ENCODE peak calls at places on chromosomes 16 and 17, in six cellular contexts. V is NCI-H748 treated with DMSO at 0.1 percent for 48 hours, K is CMK, U is GM23248, D is AG08395, I is GDM1. E is an unnamed sample.

GRCh38 chr17:69575346-69575761 is 160.9 kb downstream of the MAP2K6 start:
- DNase-seq in V (no peak), D (peak), K (no peak), U (peak), I (no peak), E (no peak)

GRCh38 chr17:74547736-74548135 is 1.8 kb upstream of the CD300C start:
- DNase-seq in K (no peak), I (peak), U (no peak), D (no peak), V (no peak), E (no peak)

GRCh38 chr17:82926716-82927115 is 86.9 kb upstream of the ZNF750 start:
- DNase-seq in U (no peak), D (no peak), I (no peak), K (no peak), V (no peak), E (no peak)

GRCh38 chr16:12719972-12720371 is 83.7 kb downstream of the CPPED1 start:
- DNase-seq in I (no peak), D (no peak), U (no peak), K (no peak), V (no peak), E (no peak)

GRCh38 chr16:50505714-50506542 is 42.3 kb upstream of the NKD1 start:
- DNase-seq in K (no peak), D (no peak), I (no peak), V (no peak), U (no peak), E (no peak)

GRCh38 chr16:10646581-10647263 is 48.0 kb downstream of the TEKT5 start:
- DNase-seq in K (no peak), U (no peak), D (no peak), I (no peak), V (no peak), E (no peak)

GRCh38 chr16:89118361-89119061 is 24.9 kb downstream of the ACSF3 start:
- DNase-seq in V (no peak), I (no peak), U (no peak), K (no peak), D (no peak), E (no peak)

GRCh38 chr17:29070795-29071194 is 27.9 kb downstream of the PIPOX start:
- DNase-seq in U (no peak), K (no peak), V (no peak), D (no peak), I (no peak), E (no peak)

GRCh38 chr17:59851431-59852375 is 41.0 kb downstream of the TUBD1 start:
- DNase-seq in K (no peak), V (no peak), I (no peak), D (peak), U (peak), E (no peak)

GRCh38 chr16:80198265-80198994 is 342.4 kb upstream of the DYNLRB2 start:
- DNase-seq in D (no peak), I (no peak), K (no peak), V (peak), U (peak), E (no peak)

GRCh38 chr17:33964344-33964979 is 290.6 kb upstream of the CCL2 start:
- DNase-seq in D (no peak), I (peak), K (no peak), V (no peak), U (no peak), E (peak)

GRCh38 chr16:65842067-65842466 is 524.4 kb upstream of the CDH5 start:
- DNase-seq in D (no peak), K (no peak), I (no peak), V (no peak), U (peak), E (no peak)

GRCh38 chr16:17345043-17345442 is 125.7 kb downstream of the XYLT1 start:
- DNase-seq in V (no peak), I (no peak), U (peak), D (peak), K (no peak), E (peak)

GRCh38 chr17:30554839-30555751 is 77.9 kb downstream of the GOSR1 start:
- DNase-seq in V (no peak), I (peak), U (peak), D (peak), K (no peak), E (no peak)

GRCh38 chr17:75910699-75911098 is 6.0 kb upstream of the MRPL38 start:
- DNase-seq in K (no peak), D (no peak), I (no peak), V (no peak), U (no peak), E (no peak)

GRCh38 chr17:73765824-73766563 is 121.7 kb upstream of the SDK2 start:
- DNase-seq in V (no peak), U (no peak), K (no peak), D (no peak), I (no peak), E (no peak)

GRCh38 chr16:3281222-3281621 is 2.1 kb upstream of the ZNF263 start:
- DNase-seq in K (no peak), I (no peak), U (no peak), D (no peak), V (no peak), E (no peak)

GRCh38 chr17:44334315-44335181 is 9.9 kb upstream of the SLC25A39 start:
- DNase-seq in K (no peak), I (no peak), V (no peak), U (no peak), D (no peak), E (no peak)

GRCh38 chr17:59067756-59068155 is 38.9 kb downstream of the TRIM37 start:
- DNase-seq in I (no peak), U (no peak), V (no peak), D (no peak), K (no peak), E (no peak)

GRCh38 chr17:64778367-64779290 is 116.5 kb upstream of the SMURF2 start:
- DNase-seq in U (peak), V (peak), D (no peak), I (no peak), K (no peak), E (no peak)

GRCh38 chr16:48537275-48537674 is 72.7 kb downstream of the N4BP1 start:
- DNase-seq in D (no peak), I (no peak), U (no peak), V (no peak), K (no peak), E (no peak)

GRCh38 chr17:62882284-62882683 is 74.2 kb upstream of the MARCHF10 start:
- DNase-seq in D (no peak), U (no peak), I (no peak), K (no peak), V (no peak), E (peak)

GRCh38 chr16:10961231-10961630 is 16.9 kb downstream of the CLEC16A start:
- DNase-seq in I (no peak), K (no peak), U (peak), D (peak), V (no peak), E (no peak)

GRCh38 chr17:49910094-49910857 is 58.7 kb upstream of the DLX4 start:
- DNase-seq in D (no peak), U (peak), V (no peak), K (no peak), I (no peak), E (no peak)

GRCh38 chr17:9766970-9767369 is 24.4 kb downstream of the DHRS7C start:
- DNase-seq in V (no peak), U (no peak), K (no peak), I (no peak), D (no peak), E (no peak)

GRCh38 chr16:66472961-66473610 is 46.0 kb downstream of the BEAN1 start:
- DNase-seq in K (no peak), V (no peak), I (no peak), D (no peak), U (no peak), E (no peak)

E was measured in KBM-7.